ENCODE peak calls at places on chromosomes 12 and 14, in six cellular contexts. F is HCT116, L is H1, E is GM12878, T is K562, G is HepG2. D is an unnamed sample.

GRCh38 chr14:103535081-103535890 is 6.3 kb downstream of the TRMT61A start:
- DNase-seq in T (no peak), E (no peak), L (no peak), G (no peak), F (no peak), D (no peak)

GRCh38 chr12:88501976-88502938 is 78.0 kb downstream of the KITLG start:
- DNase-seq in T (no peak), L (no peak), G (no peak), F (no peak), E (no peak), D (no peak)

GRCh38 chr12:130339946-130340345 is 2.3 kb downstream of the PIWIL1 start:
- DNase-seq in E (no peak), F (no peak), L (no peak), T (no peak), G (no peak), D (no peak)

GRCh38 chr12:54439521-54440255 is 20.6 kb upstream of the ITGA5 start:
- DNase-seq in F (peak), G (peak), T (peak), L (no peak), E (no peak), D (peak)

GRCh38 chr14:71890541-71890940 is 41.7 kb upstream of the RGS6 start:
- DNase-seq in G (no peak), E (no peak), F (no peak), L (no peak), T (no peak), D (no peak)

GRCh38 chr12:132593938-132594358 is 16.4 kb downstream of the LRCOL1 start:
- DNase-seq in E (no peak), F (peak), T (peak), G (peak), L (no peak), D (peak)

GRCh38 chr12:10529603-10530002 is 23.9 kb downstream of the EIF2S3B start:
- DNase-seq in T (no peak), L (no peak), G (no peak), E (no peak), F (no peak), D (no peak)

GRCh38 chr12:64001439-64001838 is 156.9 kb downstream of the SRGAP1 start:
- DNase-seq in T (no peak), F (no peak), E (no peak), L (no peak), G (no peak), D (no peak)

GRCh38 chr14:102575479-102576428 is 16.7 kb upstream of the RCOR1 start:
- DNase-seq in L (no peak), G (no peak), E (no peak), T (no peak), F (no peak), D (no peak)

GRCh38 chr12:117026343-117026742 is 72.9 kb downstream of the TESC start:
- DNase-seq in T (no peak), E (no peak), F (no peak), L (no peak), G (no peak), D (no peak)

GRCh38 chr12:48351022-48351708 is 446 bp upstream of the ZNF641 start:
- DNase-seq in F (peak), L (no peak), E (no peak), G (peak), T (no peak), D (no peak)

GRCh38 chr12:92032101-92032500 is 113.5 kb downstream of the BTG1 start:
- DNase-seq in L (no peak), E (no peak), F (no peak), G (no peak), T (no peak), D (no peak)

GRCh38 chr12:121673013-121673441 is 3.6 kb upstream of the MORN3 start:
- DNase-seq in L (no peak), E (no peak), G (no peak), F (no peak), T (peak), D (peak)

DNA sequence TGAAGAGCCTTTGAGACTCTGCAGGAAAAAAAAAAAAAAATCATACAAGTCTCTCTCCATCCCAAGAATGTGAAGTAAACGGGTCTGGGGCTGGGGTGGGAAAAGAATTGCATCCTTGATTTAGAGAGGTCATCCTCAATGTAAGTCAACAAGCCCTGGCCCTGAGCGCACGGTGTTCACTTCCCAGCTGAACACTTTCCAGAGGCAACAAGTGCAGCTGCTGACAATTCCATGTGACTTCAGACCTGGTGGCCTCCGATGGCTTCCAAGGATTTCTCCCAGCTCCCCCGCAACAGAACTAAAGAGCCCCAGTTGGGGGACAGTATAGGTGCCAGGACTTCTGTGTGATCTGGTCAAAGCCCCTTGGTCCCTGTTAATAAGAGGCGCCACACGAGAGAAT is 2.4 kb downstream of the RILPL1 start:
- DNase-seq in L (no peak), G (no peak), F (no peak), E (no peak), T (no peak), D (no peak)
- TF ChIP-seq YY1 in L (no peak), G (no peak), F (no peak), E (no peak), T (no peak), D (no peak)

GRCh38 chr12:108955225-108955835 is 65.5 kb downstream of the SVOP start:
- DNase-seq in G (peak), F (no peak), L (no peak), T (no peak), E (no peak), D (peak)

GRCh38 chr12:108949976-108950375 is 70.1 kb downstream of the DAO start:
- DNase-seq in L (no peak), G (no peak), E (no peak), F (no peak), T (no peak), D (no peak)

GRCh38 chr12:108947097-108947496 is 67.2 kb downstream of the DAO start:
- DNase-seq in G (no peak), F (no peak), E (no peak), T (no peak), L (no peak), D (no peak)

GRCh38 chr12:108948369-108948768 is 68.5 kb downstream of the DAO start:
- DNase-seq in E (no peak), T (no peak), L (no peak), G (no peak), F (no peak), D (no peak)

DNA sequence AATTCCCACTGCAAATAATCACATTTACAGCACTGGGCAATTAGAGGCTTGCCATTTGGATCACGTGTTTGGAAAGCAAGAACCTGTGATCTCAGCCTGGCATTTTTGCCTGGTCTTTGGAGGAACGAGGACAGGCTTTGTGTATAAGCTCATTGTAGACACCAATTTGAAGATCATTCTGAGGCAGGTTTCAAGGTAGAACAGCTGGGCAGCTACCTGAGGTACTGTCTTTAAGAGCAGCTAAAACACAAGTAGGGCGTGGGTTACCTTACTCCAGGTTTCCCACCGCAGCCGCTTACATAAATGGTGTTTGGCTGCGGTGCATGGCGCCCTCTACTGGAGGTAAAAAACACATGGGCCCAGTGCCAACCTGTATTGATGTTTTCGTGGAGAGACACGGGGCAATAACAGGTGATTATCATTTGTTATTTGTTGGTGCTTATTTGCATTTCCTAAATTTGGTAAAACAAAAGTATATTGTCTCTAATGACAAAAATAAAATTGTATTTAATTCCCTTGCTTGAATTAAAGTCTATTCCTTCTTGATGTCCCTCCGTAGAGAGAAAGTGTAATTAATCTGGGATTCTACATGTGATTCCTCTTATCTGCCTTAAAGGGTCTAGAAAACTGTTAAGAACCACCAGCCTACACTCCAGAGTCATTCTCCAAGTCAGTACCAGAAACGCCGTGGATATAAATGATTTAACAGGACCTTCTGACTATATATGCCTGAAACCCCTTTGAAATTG is 69.7 kb downstream of the SVOP start:
- DNase-seq in L (peak), T (peak), F (peak), G (peak), E (peak), D (peak)
- TF ChIP-seq POLR2AphosphoS5 in L (no peak), T (no peak), F (peak), G (no peak), E (no peak), D (no peak)

GRCh38 chr12:49777800-49778748 is 36.7 kb downstream of the TMBIM6 start:
- DNase-seq in T (peak), L (peak), F (peak), G (peak), E (no peak), D (no peak)
- TF ChIP-seq YY1 in T (no peak), L (no peak), F (no peak), G (no peak), E (peak), D (no peak)

GRCh38 chr12:57085999-57086950 is 2.6 kb upstream of the NAB2 start:
- DNase-seq in T (peak), F (no peak), E (no peak), L (no peak), G (peak), D (peak)

GRCh38 chr12:57089259-57090245 is 638 bp downstream of the NAB2 start:
- DNase-seq in T (peak), G (no peak), F (no peak), E (no peak), L (no peak), D (peak)

GRCh38 chr12:57088442-57089258 is at the start of gene NAB2:
- DNase-seq in T (peak), F (peak), L (no peak), E (peak), G (peak), D (peak)

GRCh38 chr12:57086951-57087688 is 1.8 kb upstream of the NAB2 start:
- DNase-seq in F (peak), E (no peak), G (no peak), L (no peak), T (peak), D (peak)

DNA sequence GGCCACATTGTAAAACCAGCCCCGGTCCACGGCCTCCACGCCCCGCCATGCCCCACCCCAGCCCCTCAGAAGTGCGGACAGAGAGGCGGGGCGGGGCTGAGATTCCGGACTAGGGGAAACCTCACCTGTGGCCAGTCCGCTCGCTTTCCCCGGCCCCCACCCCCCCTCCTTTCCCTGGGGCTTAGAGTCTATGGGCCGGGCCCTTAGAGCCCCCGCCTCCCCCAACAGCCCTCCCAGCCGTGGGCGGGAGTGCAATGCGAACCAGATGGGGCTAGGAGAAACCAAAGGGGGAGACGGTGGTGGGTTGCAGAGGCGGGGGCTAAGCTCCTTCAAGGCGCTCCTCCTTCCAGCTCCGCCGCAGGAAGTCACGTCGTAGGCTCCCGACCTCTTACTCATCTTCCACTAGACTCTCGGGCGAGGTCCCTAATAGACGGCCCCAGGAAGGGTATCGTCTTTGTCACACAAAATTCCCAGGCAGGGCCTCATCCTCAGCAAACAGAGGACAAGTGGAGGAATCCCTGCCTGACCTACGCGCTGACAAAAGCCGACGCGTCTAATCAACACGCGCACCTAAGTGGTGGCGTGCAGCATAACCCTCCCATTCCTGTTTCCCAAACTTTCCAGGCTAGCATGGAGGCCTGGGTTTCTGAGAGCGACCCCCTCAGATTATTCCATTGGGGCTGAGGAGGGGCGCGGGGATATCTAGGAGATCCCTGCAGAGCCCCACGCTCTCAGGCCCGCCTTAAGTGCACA is 1.0 kb upstream of the NAB2 start:
- DNase-seq in T (peak), L (no peak), E (peak), F (peak), G (peak), D (peak)
- TF ChIP-seq POLR2AphosphoS5 in T (peak), L (peak), E (peak), F (peak), G (no peak), D (peak)

DNA sequence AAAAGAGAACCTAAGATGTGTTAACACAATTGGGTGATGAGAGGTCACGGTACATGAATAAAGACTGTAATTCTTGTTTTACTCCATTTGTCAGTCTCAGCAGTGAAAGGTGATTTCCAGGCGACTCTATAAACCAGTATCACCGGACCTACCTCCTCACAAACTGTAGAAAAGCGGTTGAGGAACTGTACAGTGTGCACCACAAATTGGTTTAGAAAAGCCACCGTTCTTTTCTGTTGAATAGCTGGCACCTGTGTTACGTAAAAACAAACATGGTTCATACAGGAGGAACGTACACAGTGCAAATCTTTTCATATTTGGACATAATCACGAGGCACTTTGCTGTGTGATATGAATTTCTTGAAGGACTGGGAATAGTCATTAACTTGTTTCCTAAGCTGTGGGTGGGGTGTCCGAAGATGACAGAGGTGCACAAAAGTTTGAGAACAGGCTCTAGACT is 665 bp downstream of the WASHC3 start:
- DNase-seq in F (no peak), E (peak), T (no peak), L (no peak), G (peak), D (no peak)
- TF ChIP-seq YY1 in F (no peak), E (no peak), T (no peak), L (no peak), G (no peak), D (no peak)

DNA sequence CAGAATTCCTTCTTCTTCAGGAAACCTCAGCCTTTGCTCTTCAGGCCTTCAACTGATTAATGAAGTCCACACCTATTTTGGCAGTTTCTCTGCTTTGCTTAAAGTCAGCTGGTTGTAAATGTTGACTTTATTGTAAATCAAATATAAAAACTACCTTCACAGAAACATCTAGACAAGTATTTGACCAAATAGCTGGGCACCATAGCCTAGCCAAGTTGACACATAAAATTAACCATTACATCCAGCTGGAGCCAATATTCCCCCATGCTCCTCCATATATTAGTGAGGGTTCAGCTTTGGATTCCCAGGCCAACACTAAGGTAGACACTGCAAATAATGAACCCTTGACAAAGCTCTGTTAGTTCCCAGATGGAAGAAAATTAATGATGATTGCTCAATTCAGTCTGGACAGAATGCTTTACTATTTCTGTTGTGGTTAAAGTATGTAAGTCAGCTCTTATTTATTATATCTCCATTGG is 125.5 kb downstream of the ZFP36L1 start:
- DNase-seq in F (no peak), L (no peak), E (no peak), T (no peak), G (no peak), D (no peak)
- TF ChIP-seq POLR2AphosphoS5 in F (no peak), L (no peak), E (no peak), T (no peak), G (no peak), D (no peak)

GRCh38 chr12:113987261-113988063 is 21.3 kb upstream of the RBM19 start:
- DNase-seq in F (no peak), L (no peak), E (no peak), T (no peak), G (peak), D (no peak)

GRCh38 chr12:113990548-113991223 is 24.6 kb upstream of the RBM19 start:
- DNase-seq in T (no peak), G (peak), L (no peak), F (no peak), E (no peak), D (peak)

GRCh38 chr12:113988064-113988451 is 21.9 kb upstream of the RBM19 start:
- DNase-seq in F (no peak), G (no peak), T (no peak), E (no peak), L (no peak), D (no peak)

GRCh38 chr12:113991224-113992044 is 25.3 kb upstream of the RBM19 start:
- DNase-seq in E (no peak), F (no peak), G (no peak), L (no peak), T (no peak), D (no peak)

GRCh38 chr12:113988976-113989375 is 22.9 kb upstream of the RBM19 start:
- DNase-seq in E (no peak), G (no peak), T (no peak), F (no peak), L (no peak), D (no peak)
- TF ChIP-seq YY1 in E (no peak), G (no peak), T (no peak), F (no peak), L (no peak), D (no peak)

D was measured in SK-N-SH.